ENCODE peak calls at places on chromosomes 2 and 18, in ten cellular contexts. H is A172; K is colonic mucosa; O is mesothelial cell of epicardium; C is activated naive CD4-positive, alpha-beta T cell treated with anti-CD3 and anti-CD28 coated beads, Interleukin-2, amount 10 ng/mL, durations not matched to agents 7 days and 5 days; F is HS-27A; R is activated T-cell treated with anti-CD3 and anti-CD28 coated beads for 1 hour; V is putamen; L is stimulated activated CD8-positive, alpha-beta memory T cell treated with anti-CD3 and anti-CD28 coated beads, Interleukin-15, amount 100 ng/mL, for 48 hours; G is BJ. S is an unnamed sample.
A peak's percentile ranks its signal among the peaks of the same experiment; 100 is the strongest.

GRCh38 chr2:63692002-63692606 is 103.3 kb downstream of the MDH1 start:
- DNase-seq in H (peak; percentile 46), K (peak; percentile 31), O (no peak), C (peak; percentile 29), F (no peak), R (no peak), V (peak; percentile 10), L (no peak), G (peak; percentile 29), S (no peak)

GRCh38 chr2:108988796-108989713 is at the start of gene EDAR:
- DNase-seq in H (no peak), K (peak; percentile 82), O (peak; percentile 64), C (peak; percentile 69), F (no peak), R (peak; percentile 35), V (no peak), L (no peak), G (no peak), S (no peak)

GRCh38 chr2:234674781-234675201 is 177.9 kb upstream of the ARL4C start:
- DNase-seq in H (peak; percentile 75), K (no peak), O (no peak), C (no peak), F (no peak), R (no peak), V (no peak), L (no peak), G (peak; percentile 72), S (peak; percentile 14)

GRCh38 chr2:70724366-70724765 is 43.6 kb downstream of the ADD2 start:
- DNase-seq in H (no peak), K (no peak), O (no peak), C (no peak), F (no peak), R (no peak), V (no peak), L (no peak), G (no peak), S (no peak)

GRCh38 chr2:135245055-135245454 is 193.0 kb downstream of the RAB3GAP1 start:
- DNase-seq in H (peak; percentile 70), K (no peak), O (no peak), C (peak; percentile 22), F (no peak), R (no peak), V (no peak), L (peak; percentile 11), G (no peak), S (no peak)

GRCh38 chr2:225002039-225002655 is 40.1 kb downstream of the DOCK10 start:
- DNase-seq in H (peak; percentile 53), K (peak; percentile 83), O (no peak), C (peak; percentile 75), F (no peak), R (peak; percentile 52), V (peak; percentile 55), L (peak; percentile 43), G (no peak), S (no peak)

GRCh38 chr2:137886432-137886831 is 77.8 kb upstream of the HNMT start:
- DNase-seq in H (no peak), K (no peak), O (no peak), C (no peak), F (no peak), R (no peak), V (no peak), L (no peak), G (no peak), S (no peak)

GRCh38 chr18:55086931-55087330 is 127.7 kb upstream of the CCDC68 start:
- DNase-seq in H (no peak), K (no peak), O (no peak), C (no peak), F (no peak), R (no peak), V (no peak), L (no peak), G (no peak), S (no peak)

GRCh38 chr2:156867201-156867600 is 390.3 kb upstream of the GALNT5 start:
- DNase-seq in H (no peak), K (no peak), O (no peak), C (no peak), F (no peak), R (no peak), V (no peak), L (no peak), G (no peak), S (no peak)

GRCh38 chr2:40273623-40274236 is 178.2 kb downstream of the SLC8A1 start:
- DNase-seq in H (no peak), K (no peak), O (no peak), C (no peak), F (no peak), R (no peak), V (no peak), L (no peak), G (no peak), S (no peak)

GRCh38 chr2:229665158-229665557 is 49.2 kb downstream of the DNER start:
- DNase-seq in H (no peak), K (no peak), O (no peak), C (no peak), F (no peak), R (no peak), V (peak; percentile 45), L (no peak), G (no peak), S (no peak)

S was measured in esophagus muscularis mucosa.